ENCODE peak calls at places on chromosome 9, in seven cellular contexts. M is amniotic stem cell; Y is HAP-1; K is neural crest cell; N is NCI-H2081; V is activated CD4-positive, CD25-positive, alpha-beta regulatory T cell treated with anti-CD3 and anti-CD28 coated beads, Interleukin-2, amount 50 U/mL, for 72 hours; J is aorta. H is an unnamed sample.

GRCh38 chr9:106587021-106587420 is 275.9 kb upstream of the ZNF462 start:
- DNase-seq in Y (no peak), K (no peak), N (no peak), J (no peak), V (no peak), M (no peak), H (no peak)

GRCh38 chr9:16870606-16871357 is at the start of gene BNC2:
- DNase-seq in M (peak), V (no peak), K (peak), N (peak), J (peak), Y (peak), H (peak)

GRCh38 chr9:77514886-77515711 is 133.0 kb downstream of the GNA14 start:
- DNase-seq in J (peak), N (no peak), M (no peak), Y (no peak), V (no peak), K (no peak), H (peak)

GRCh38 chr9:110115868-110116542 is 92.0 kb downstream of the C9orf152 start:
- DNase-seq in Y (no peak), J (no peak), V (no peak), N (no peak), K (no peak), M (no peak), H (peak)

GRCh38 chr9:19138084-19138483 is 10.8 kb upstream of the PLIN2 start:
- DNase-seq in V (no peak), K (no peak), N (no peak), Y (no peak), M (no peak), J (no peak), H (no peak)

GRCh38 chr9:134204991-134205578 is 40.7 kb upstream of the RNU6ATAC start:
- DNase-seq in M (no peak), K (no peak), V (no peak), Y (no peak), J (peak), N (no peak), H (no peak)

GRCh38 chr9:7549261-7549660 is 250.3 kb downstream of the DMAC1 start:
- DNase-seq in V (no peak), N (no peak), J (peak), M (no peak), Y (peak), K (peak), H (no peak)

GRCh38 chr9:110321055-110321454 is 16.6 kb downstream of the TXNDC8 start:
- DNase-seq in Y (no peak), N (no peak), K (no peak), J (no peak), V (no peak), M (no peak), H (no peak)

GRCh38 chr9:98851730-98852462 is 44.4 kb downstream of the GALNT12 start:
- DNase-seq in K (no peak), M (no peak), J (no peak), V (no peak), N (no peak), Y (no peak), H (peak)

GRCh38 chr9:88872171-88872946 is 118.9 kb upstream of the S1PR3 start:
- DNase-seq in Y (no peak), K (no peak), M (no peak), V (no peak), N (no peak), J (no peak), H (no peak)

GRCh38 chr9:114385412-114386181 is 2.2 kb downstream of the AKNA start:
- DNase-seq in J (peak), M (peak), K (no peak), Y (no peak), N (no peak), V (peak), H (peak)

GRCh38 chr9:97633859-97634485 is 351 bp downstream of the NCBP1 start:
- DNase-seq in M (no peak), J (no peak), N (no peak), K (no peak), Y (no peak), V (no peak), H (no peak)

GRCh38 chr9:80649001-80649420 is 1040.3 kb downstream of the TLE1 start:
- DNase-seq in J (peak), Y (no peak), K (no peak), N (no peak), M (peak), V (no peak), H (peak)

GRCh38 chr9:25990376-25990775 is 312.1 kb upstream of the TUSC1 start:
- DNase-seq in V (no peak), J (no peak), K (no peak), M (no peak), Y (no peak), N (no peak), H (no peak)

GRCh38 chr9:33620738-33621439 is 96.8 kb downstream of the ANKRD18B start:
- DNase-seq in V (no peak), J (no peak), N (no peak), K (no peak), M (peak), Y (no peak), H (peak)

GRCh38 chr9:127132921-127133647 is 10.6 kb upstream of the ANGPTL2 start:
- DNase-seq in Y (no peak), N (peak), J (no peak), K (no peak), M (no peak), V (no peak), H (peak)

H was measured in fibroblast of lung.